ENCODE peak calls at places on chromosomes 13 and 19, in nine cellular contexts. One of them, this sample, is unnamed.

GRCh38 chr13:99617474-99618255 is 116.4 kb downstream of the TM9SF2 start:
- DNase-seq in activated CD8-positive, alpha-beta T cell treated with anti-CD3 and anti-CD28 coated beads for 36 hours: peak
- DNase-seq in naive B cell: no peak
- DNase-seq in COR-L47: no peak
- DNase-seq in EH: peak
- DNase-seq in hypothalamus: peak
- DNase-seq in foreskin fibroblast: peak
- DNase-seq in RPMI7951: peak
- DNase-seq in gastrocnemius medialis: no peak
- DNase-seq in this sample: peak

GRCh38 chr19:35000647-35001501 is 751 bp downstream of the GRAMD1A start:
- DNase-seq in hypothalamus: no peak
- DNase-seq in foreskin fibroblast: peak
- DNase-seq in RPMI7951: peak
- DNase-seq in EH: peak
- DNase-seq in activated CD8-positive, alpha-beta T cell treated with anti-CD3 and anti-CD28 coated beads for 36 hours: peak
- DNase-seq in naive B cell: peak
- DNase-seq in gastrocnemius medialis: no peak
- DNase-seq in COR-L47: peak
- DNase-seq in this sample: peak

GRCh38 chr19:10566658-10567410 is 1.0 kb upstream of the KRI1 start:
- DNase-seq in EH: no peak
- DNase-seq in COR-L47: no peak
- DNase-seq in RPMI7951: no peak
- DNase-seq in activated CD8-positive, alpha-beta T cell treated with anti-CD3 and anti-CD28 coated beads for 36 hours: peak
- DNase-seq in hypothalamus: no peak
- DNase-seq in foreskin fibroblast: no peak
- DNase-seq in gastrocnemius medialis: no peak
- DNase-seq in naive B cell: peak
- DNase-seq in this sample: no peak

GRCh38 chr19:45599286-45599685 is 2.7 kb downstream of the GPR4 start:
- DNase-seq in foreskin fibroblast: no peak
- DNase-seq in naive B cell: no peak
- DNase-seq in EH: no peak
- DNase-seq in hypothalamus: no peak
- DNase-seq in gastrocnemius medialis: no peak
- DNase-seq in COR-L47: no peak
- DNase-seq in activated CD8-positive, alpha-beta T cell treated with anti-CD3 and anti-CD28 coated beads for 36 hours: no peak
- DNase-seq in RPMI7951: no peak
- DNase-seq in this sample: no peak

GRCh38 chr19:1566392-1567115 is 1.6 kb downstream of the MEX3D start:
- DNase-seq in foreskin fibroblast: peak
- DNase-seq in RPMI7951: peak
- DNase-seq in COR-L47: peak
- DNase-seq in naive B cell: no peak
- DNase-seq in gastrocnemius medialis: no peak
- DNase-seq in hypothalamus: peak
- DNase-seq in activated CD8-positive, alpha-beta T cell treated with anti-CD3 and anti-CD28 coated beads for 36 hours: no peak
- DNase-seq in EH: peak
- DNase-seq in this sample: peak

GRCh38 chr13:112648966-112649690 is 40.7 kb upstream of the ATP11A start:
- DNase-seq in gastrocnemius medialis: no peak
- DNase-seq in activated CD8-positive, alpha-beta T cell treated with anti-CD3 and anti-CD28 coated beads for 36 hours: no peak
- DNase-seq in EH: no peak
- DNase-seq in foreskin fibroblast: no peak
- DNase-seq in hypothalamus: no peak
- DNase-seq in RPMI7951: no peak
- DNase-seq in COR-L47: no peak
- DNase-seq in naive B cell: no peak
- DNase-seq in this sample: no peak

GRCh38 chr19:17246681-17247425 is 1.1 kb upstream of the NR2F6 start:
- DNase-seq in gastrocnemius medialis: no peak
- DNase-seq in naive B cell: no peak
- DNase-seq in RPMI7951: no peak
- DNase-seq in hypothalamus: no peak
- DNase-seq in EH: peak
- DNase-seq in activated CD8-positive, alpha-beta T cell treated with anti-CD3 and anti-CD28 coated beads for 36 hours: no peak
- DNase-seq in COR-L47: no peak
- DNase-seq in foreskin fibroblast: peak
- DNase-seq in this sample: no peak

GRCh38 chr19:46528601-46529447 is 33.2 kb upstream of the PNMA8B start:
- DNase-seq in hypothalamus: no peak
- DNase-seq in naive B cell: no peak
- DNase-seq in gastrocnemius medialis: no peak
- DNase-seq in COR-L47: no peak
- DNase-seq in RPMI7951: no peak
- DNase-seq in activated CD8-positive, alpha-beta T cell treated with anti-CD3 and anti-CD28 coated beads for 36 hours: no peak
- DNase-seq in foreskin fibroblast: no peak
- DNase-seq in EH: no peak
- DNase-seq in this sample: no peak

GRCh38 chr13:50699874-50700663 is 143.4 kb downstream of the DLEU7 start:
- DNase-seq in EH: no peak
- DNase-seq in COR-L47: no peak
- DNase-seq in RPMI7951: no peak
- DNase-seq in gastrocnemius medialis: no peak
- DNase-seq in activated CD8-positive, alpha-beta T cell treated with anti-CD3 and anti-CD28 coated beads for 36 hours: no peak
- DNase-seq in naive B cell: no peak
- DNase-seq in foreskin fibroblast: no peak
- DNase-seq in hypothalamus: no peak
- DNase-seq in this sample: peak

GRCh38 chr19:17522988-17523872 is 11.8 kb downstream of the PGLS start:
- DNase-seq in COR-L47: no peak
- DNase-seq in foreskin fibroblast: no peak
- DNase-seq in hypothalamus: peak
- DNase-seq in EH: no peak
- DNase-seq in RPMI7951: no peak
- DNase-seq in gastrocnemius medialis: peak
- DNase-seq in activated CD8-positive, alpha-beta T cell treated with anti-CD3 and anti-CD28 coated beads for 36 hours: peak
- DNase-seq in naive B cell: peak
- DNase-seq in this sample: no peak

GRCh38 chr19:35142531-35143230 is 374 bp upstream of the FXYD7 start:
- DNase-seq in EH: peak
- DNase-seq in activated CD8-positive, alpha-beta T cell treated with anti-CD3 and anti-CD28 coated beads for 36 hours: peak
- DNase-seq in gastrocnemius medialis: no peak
- DNase-seq in foreskin fibroblast: no peak
- DNase-seq in naive B cell: peak
- DNase-seq in hypothalamus: peak
- DNase-seq in RPMI7951: peak
- DNase-seq in COR-L47: peak
- DNase-seq in this sample: peak

GRCh38 chr13:90171649-90172048 is 1175.8 kb upstream of the MIR17HG start:
- DNase-seq in RPMI7951: no peak
- DNase-seq in hypothalamus: no peak
- DNase-seq in EH: no peak
- DNase-seq in COR-L47: no peak
- DNase-seq in activated CD8-positive, alpha-beta T cell treated with anti-CD3 and anti-CD28 coated beads for 36 hours: no peak
- DNase-seq in naive B cell: no peak
- DNase-seq in gastrocnemius medialis: no peak
- DNase-seq in foreskin fibroblast: no peak
- DNase-seq in this sample: no peak

GRCh38 chr19:10365518-10365917 is 14.9 kb downstream of the TYK2 start:
- DNase-seq in gastrocnemius medialis: no peak
- DNase-seq in foreskin fibroblast: no peak
- DNase-seq in activated CD8-positive, alpha-beta T cell treated with anti-CD3 and anti-CD28 coated beads for 36 hours: no peak
- DNase-seq in naive B cell: no peak
- DNase-seq in EH: no peak
- DNase-seq in hypothalamus: no peak
- DNase-seq in RPMI7951: no peak
- DNase-seq in COR-L47: no peak
- DNase-seq in this sample: no peak

This sample was measured in WTC11.